ENCODE peak calls at places on chromosomes 3 and 15, in four cellular contexts. One of them, this sample, is unnamed.

GRCh38 chr15:95025924-95026728 is 794.8 kb downstream of the MCTP2 start:
- DNase-seq in MCF 10A: peak
- DNase-seq in stimulated activated naive B cell treated with anti-CD40 and anti-IgM and Interleukin-4, amounts not matched to agents 10 μg/mL and 1 μg/mL and 100 μg/mL, for 72 hours: no peak
- DNase-seq in iris pigment epithelial cell: peak
- DNase-seq in this sample: no peak

GRCh38 chr3:35215525-35216500 is 423.5 kb upstream of the ARPP21 start:
- DNase-seq in MCF 10A: no peak
- DNase-seq in stimulated activated naive B cell treated with anti-CD40 and anti-IgM and Interleukin-4, amounts not matched to agents 10 μg/mL and 1 μg/mL and 100 μg/mL, for 72 hours: no peak
- DNase-seq in iris pigment epithelial cell: no peak
- DNase-seq in this sample: no peak

GRCh38 chr3:71446260-71446659 is 137.3 kb downstream of the FOXP1 start:
- DNase-seq in MCF 10A: no peak
- DNase-seq in stimulated activated naive B cell treated with anti-CD40 and anti-IgM and Interleukin-4, amounts not matched to agents 10 μg/mL and 1 μg/mL and 100 μg/mL, for 72 hours: no peak
- DNase-seq in iris pigment epithelial cell: no peak
- DNase-seq in this sample: no peak

GRCh38 chr15:55744026-55744655 is 1.2 kb upstream of the PRTG start:
- DNase-seq in MCF 10A: no peak
- DNase-seq in stimulated activated naive B cell treated with anti-CD40 and anti-IgM and Interleukin-4, amounts not matched to agents 10 μg/mL and 1 μg/mL and 100 μg/mL, for 72 hours: no peak
- DNase-seq in iris pigment epithelial cell: no peak
- DNase-seq in this sample: no peak

GRCh38 chr3:151903501-151903991 is 30.1 kb downstream of the SUCNR1 start:
- DNase-seq in MCF 10A: no peak
- DNase-seq in stimulated activated naive B cell treated with anti-CD40 and anti-IgM and Interleukin-4, amounts not matched to agents 10 μg/mL and 1 μg/mL and 100 μg/mL, for 72 hours: no peak
- DNase-seq in iris pigment epithelial cell: peak
- DNase-seq in this sample: no peak

GRCh38 chr3:162704991-162705390 is 1208.4 kb downstream of the OTOL1 start:
- DNase-seq in MCF 10A: no peak
- DNase-seq in stimulated activated naive B cell treated with anti-CD40 and anti-IgM and Interleukin-4, amounts not matched to agents 10 μg/mL and 1 μg/mL and 100 μg/mL, for 72 hours: no peak
- DNase-seq in iris pigment epithelial cell: no peak
- DNase-seq in this sample: no peak

GRCh38 chr3:15347104-15347736 is 14.8 kb upstream of the SH3BP5 start:
- DNase-seq in MCF 10A: no peak
- DNase-seq in stimulated activated naive B cell treated with anti-CD40 and anti-IgM and Interleukin-4, amounts not matched to agents 10 μg/mL and 1 μg/mL and 100 μg/mL, for 72 hours: no peak
- DNase-seq in iris pigment epithelial cell: no peak
- DNase-seq in this sample: no peak

GRCh38 chr3:111765136-111765535 is 93.9 kb upstream of the PHLDB2 start:
- DNase-seq in MCF 10A: no peak
- DNase-seq in stimulated activated naive B cell treated with anti-CD40 and anti-IgM and Interleukin-4, amounts not matched to agents 10 μg/mL and 1 μg/mL and 100 μg/mL, for 72 hours: no peak
- DNase-seq in iris pigment epithelial cell: no peak
- DNase-seq in this sample: no peak

GRCh38 chr3:165439765-165440164 is 243.6 kb upstream of the SLITRK3 start:
- DNase-seq in MCF 10A: no peak
- DNase-seq in stimulated activated naive B cell treated with anti-CD40 and anti-IgM and Interleukin-4, amounts not matched to agents 10 μg/mL and 1 μg/mL and 100 μg/mL, for 72 hours: no peak
- DNase-seq in iris pigment epithelial cell: no peak
- DNase-seq in this sample: no peak

GRCh38 chr3:122745365-122746021 is 48.1 kb downstream of the HSPBAP1 start:
- DNase-seq in MCF 10A: peak
- DNase-seq in stimulated activated naive B cell treated with anti-CD40 and anti-IgM and Interleukin-4, amounts not matched to agents 10 μg/mL and 1 μg/mL and 100 μg/mL, for 72 hours: no peak
- DNase-seq in iris pigment epithelial cell: peak
- DNase-seq in this sample: peak

GRCh38 chr15:38189651-38190280 is 62.9 kb upstream of the SPRED1 start:
- DNase-seq in MCF 10A: no peak
- DNase-seq in stimulated activated naive B cell treated with anti-CD40 and anti-IgM and Interleukin-4, amounts not matched to agents 10 μg/mL and 1 μg/mL and 100 μg/mL, for 72 hours: no peak
- DNase-seq in iris pigment epithelial cell: peak
- DNase-seq in this sample: no peak

GRCh38 chr15:89367485-89368451 is 33.1 kb upstream of the POLG start:
- DNase-seq in MCF 10A: no peak
- DNase-seq in stimulated activated naive B cell treated with anti-CD40 and anti-IgM and Interleukin-4, amounts not matched to agents 10 μg/mL and 1 μg/mL and 100 μg/mL, for 72 hours: no peak
- DNase-seq in iris pigment epithelial cell: no peak
- DNase-seq in this sample: no peak

GRCh38 chr3:138915503-138916498 is 31.1 kb downstream of the FOXL2 start:
- DNase-seq in MCF 10A: peak
- DNase-seq in stimulated activated naive B cell treated with anti-CD40 and anti-IgM and Interleukin-4, amounts not matched to agents 10 μg/mL and 1 μg/mL and 100 μg/mL, for 72 hours: peak
- DNase-seq in iris pigment epithelial cell: peak
- DNase-seq in this sample: peak

GRCh38 chr15:101092186-101092866 is 159.5 kb downstream of the CHSY1 start:
- DNase-seq in MCF 10A: no peak
- DNase-seq in stimulated activated naive B cell treated with anti-CD40 and anti-IgM and Interleukin-4, amounts not matched to agents 10 μg/mL and 1 μg/mL and 100 μg/mL, for 72 hours: no peak
- DNase-seq in iris pigment epithelial cell: no peak
- DNase-seq in this sample: no peak

GRCh38 chr15:78243491-78243941 is 9.2 kb upstream of the ACSBG1 start:
- DNase-seq in MCF 10A: peak
- DNase-seq in stimulated activated naive B cell treated with anti-CD40 and anti-IgM and Interleukin-4, amounts not matched to agents 10 μg/mL and 1 μg/mL and 100 μg/mL, for 72 hours: no peak
- DNase-seq in iris pigment epithelial cell: peak
- DNase-seq in this sample: no peak

GRCh38 chr15:70512772-70513362 is 250.5 kb downstream of the UACA start:
- DNase-seq in MCF 10A: peak
- DNase-seq in stimulated activated naive B cell treated with anti-CD40 and anti-IgM and Interleukin-4, amounts not matched to agents 10 μg/mL and 1 μg/mL and 100 μg/mL, for 72 hours: no peak
- DNase-seq in iris pigment epithelial cell: peak
- DNase-seq in this sample: no peak

GRCh38 chr3:151445283-151446001 is 15.4 kb downstream of the IGSF10 start:
- DNase-seq in MCF 10A: peak
- DNase-seq in stimulated activated naive B cell treated with anti-CD40 and anti-IgM and Interleukin-4, amounts not matched to agents 10 μg/mL and 1 μg/mL and 100 μg/mL, for 72 hours: no peak
- DNase-seq in iris pigment epithelial cell: peak
- DNase-seq in this sample: peak

GRCh38 chr3:32903953-32904352 is 47.5 kb upstream of the CCR4 start:
- DNase-seq in MCF 10A: no peak
- DNase-seq in stimulated activated naive B cell treated with anti-CD40 and anti-IgM and Interleukin-4, amounts not matched to agents 10 μg/mL and 1 μg/mL and 100 μg/mL, for 72 hours: no peak
- DNase-seq in iris pigment epithelial cell: no peak
- DNase-seq in this sample: no peak

GRCh38 chr3:61822588-61822987 is 261.2 kb downstream of the PTPRG start:
- DNase-seq in MCF 10A: no peak
- DNase-seq in stimulated activated naive B cell treated with anti-CD40 and anti-IgM and Interleukin-4, amounts not matched to agents 10 μg/mL and 1 μg/mL and 100 μg/mL, for 72 hours: no peak
- DNase-seq in iris pigment epithelial cell: no peak
- DNase-seq in this sample: no peak